ENCODE peak calls at places on chromosomes 16 and 17, in four cellular contexts. One of them, this sample, is unnamed.

GRCh38 chr17:46764709-46765401 is 53.6 kb downstream of the WNT3 start:
- DNase-seq in K562: peak
- DNase-seq in SK-N-SH: peak
- DNase-seq in H1: peak
- DNase-seq in this sample: no peak

GRCh38 chr16:51839697-51840462 is 688.8 kb upstream of the SALL1 start:
- DNase-seq in K562: no peak
- DNase-seq in SK-N-SH: no peak
- DNase-seq in H1: no peak
- DNase-seq in this sample: no peak

GRCh38 chr16:1335996-1336395 is 2.6 kb downstream of the BAIAP3 start:
- DNase-seq in K562: no peak
- DNase-seq in SK-N-SH: peak
- DNase-seq in H1: no peak
- DNase-seq in this sample: peak

GRCh38 chr17:2087597-2088211 is 32.8 kb downstream of the HIC1 start:
- DNase-seq in K562: no peak
- DNase-seq in SK-N-SH: no peak
- DNase-seq in H1: no peak
- DNase-seq in this sample: no peak

GRCh38 chr17:9381068-9381467 is 194.6 kb downstream of the STX8 start:
- DNase-seq in K562: no peak
- DNase-seq in SK-N-SH: no peak
- DNase-seq in H1: no peak
- DNase-seq in this sample: no peak

GRCh38 chr17:73719588-73720071 is 75.4 kb upstream of the SDK2 start:
- DNase-seq in K562: no peak
- DNase-seq in SK-N-SH: peak
- DNase-seq in H1: no peak
- DNase-seq in this sample: no peak

GRCh38 chr17:21240375-21241055 is 12.7 kb downstream of the NATD1 start:
- DNase-seq in K562: no peak
- DNase-seq in SK-N-SH: no peak
- DNase-seq in H1: no peak
- DNase-seq in this sample: peak

GRCh38 chr16:27243725-27244362 is 24.7 kb downstream of the NSMCE1 start:
- DNase-seq in K562: no peak
- DNase-seq in SK-N-SH: no peak
- DNase-seq in H1: no peak
- DNase-seq in this sample: no peak

GRCh38 chr17:46889992-46890564 is 32.9 kb upstream of the GOSR2 start:
- DNase-seq in K562: no peak
- DNase-seq in SK-N-SH: no peak
- DNase-seq in H1: no peak
- DNase-seq in this sample: no peak

GRCh38 chr16:55326261-55326802 is 2.3 kb downstream of the IRX6 start:
- DNase-seq in K562: no peak
- DNase-seq in SK-N-SH: no peak
- DNase-seq in H1: no peak
- DNase-seq in this sample: no peak

GRCh38 chr16:55325458-55326109 is 1.6 kb downstream of the IRX6 start:
- DNase-seq in K562: no peak
- DNase-seq in SK-N-SH: no peak
- DNase-seq in H1: no peak
- DNase-seq in this sample: no peak

GRCh38 chr16:55324491-55325447 is 766 bp downstream of the IRX6 start:
- DNase-seq in K562: no peak
- DNase-seq in SK-N-SH: peak
- DNase-seq in H1: peak
- DNase-seq in this sample: peak

GRCh38 chr16:55322327-55322726 is 1.7 kb upstream of the IRX6 start:
- DNase-seq in K562: no peak
- DNase-seq in SK-N-SH: no peak
- DNase-seq in H1: no peak
- DNase-seq in this sample: no peak

DNA sequence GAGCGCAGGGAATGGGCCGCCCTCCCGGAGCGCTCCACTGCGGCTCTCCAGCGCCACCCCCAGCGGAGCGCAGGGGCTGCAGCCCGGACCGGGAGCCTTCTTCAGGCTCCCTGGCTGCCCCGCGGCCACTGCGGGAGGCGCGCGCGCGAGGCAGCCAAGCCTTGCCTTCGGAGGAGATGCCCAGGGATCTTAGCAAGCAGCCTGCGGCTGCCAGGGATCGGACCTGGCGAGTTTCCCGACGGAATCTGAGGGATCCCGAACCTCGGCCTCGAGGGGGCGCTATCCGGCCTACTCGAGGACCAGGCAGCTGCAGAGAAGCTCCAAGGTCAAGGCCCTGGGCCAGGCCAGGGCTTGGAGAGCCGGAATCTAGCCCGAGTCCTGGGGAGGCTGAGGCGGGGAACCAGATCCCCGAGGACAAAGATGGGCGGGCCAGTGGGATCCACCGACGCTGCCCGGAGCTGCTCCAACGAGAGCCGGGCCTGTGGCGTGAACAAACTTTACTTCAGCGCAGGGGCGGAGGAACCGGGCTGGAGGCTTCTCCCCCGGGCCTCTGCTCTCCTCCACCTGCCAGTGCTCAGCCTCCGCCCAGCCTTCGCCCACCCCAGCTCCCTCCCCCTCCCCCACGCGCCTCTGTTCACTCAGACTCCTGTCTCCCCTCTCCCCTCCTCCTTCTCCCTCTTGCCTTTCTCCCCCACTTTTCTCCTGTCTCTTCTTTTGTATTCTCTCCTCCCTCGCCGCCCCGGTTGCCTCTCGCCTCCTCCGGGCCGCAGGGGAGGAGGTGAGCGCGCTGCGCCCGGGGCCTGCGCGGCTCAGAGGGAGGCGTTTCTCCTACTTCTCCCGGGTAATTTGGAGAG is at the start of gene IRX6:
- DNase-seq in K562: peak
- DNase-seq in SK-N-SH: peak
- DNase-seq in H1: peak
- DNase-seq in this sample: peak
- TF ChIP-seq TEAD4 in K562: no peak
- TF ChIP-seq TEAD4 in SK-N-SH: no peak
- TF ChIP-seq TEAD4 in H1: no peak
- TF ChIP-seq TEAD4 in this sample: no peak

GRCh38 chr17:58432806-58433573 is 15.7 kb upstream of the RNF43 start:
- DNase-seq in K562: no peak
- DNase-seq in SK-N-SH: no peak
- DNase-seq in H1: no peak
- DNase-seq in this sample: no peak
- TF ChIP-seq TEAD4 in K562: no peak
- TF ChIP-seq TEAD4 in SK-N-SH: no peak
- TF ChIP-seq TEAD4 in H1: no peak
- TF ChIP-seq TEAD4 in this sample: no peak

DNA sequence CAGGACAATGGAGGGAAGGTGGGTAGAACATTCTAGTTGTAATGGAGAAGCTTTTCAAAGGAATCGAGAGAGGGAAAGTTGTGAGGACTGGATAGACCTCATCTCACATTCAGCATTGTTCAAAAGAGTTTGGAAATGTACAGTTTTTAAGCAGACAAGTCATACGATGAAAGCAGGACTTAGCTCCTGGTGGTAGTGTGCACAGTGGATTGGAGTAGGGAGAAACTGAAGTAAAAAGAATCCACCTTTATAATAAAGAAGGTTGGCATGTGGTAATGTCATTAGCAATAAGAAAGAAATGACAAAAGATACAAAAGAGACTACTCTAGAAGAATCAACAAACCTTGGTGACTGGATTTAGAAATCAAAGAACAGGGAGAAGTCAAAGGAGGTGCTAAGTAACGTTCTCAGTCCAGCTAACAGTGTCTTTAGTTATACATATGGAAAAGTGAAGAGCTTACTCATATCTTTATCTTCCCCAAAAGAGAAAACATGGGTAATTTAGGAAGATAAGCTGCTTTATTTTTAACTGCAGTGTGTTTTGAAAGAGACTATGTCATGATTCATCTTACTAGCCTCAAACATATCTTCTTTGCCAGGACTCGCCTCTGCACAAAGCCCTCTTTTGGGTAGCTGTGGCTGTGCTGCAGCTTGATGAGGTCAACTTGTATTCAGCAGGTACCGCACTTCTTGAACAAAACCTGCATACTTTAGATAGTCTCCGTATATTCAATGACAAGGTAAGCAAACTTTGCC is 18.7 kb upstream of the EVI2A start:
- DNase-seq in K562: peak
- DNase-seq in SK-N-SH: no peak
- DNase-seq in H1: no peak
- DNase-seq in this sample: no peak
- TF ChIP-seq TEAD4 in K562: peak
- TF ChIP-seq TEAD4 in SK-N-SH: no peak
- TF ChIP-seq TEAD4 in H1: no peak
- TF ChIP-seq TEAD4 in this sample: no peak

DNA sequence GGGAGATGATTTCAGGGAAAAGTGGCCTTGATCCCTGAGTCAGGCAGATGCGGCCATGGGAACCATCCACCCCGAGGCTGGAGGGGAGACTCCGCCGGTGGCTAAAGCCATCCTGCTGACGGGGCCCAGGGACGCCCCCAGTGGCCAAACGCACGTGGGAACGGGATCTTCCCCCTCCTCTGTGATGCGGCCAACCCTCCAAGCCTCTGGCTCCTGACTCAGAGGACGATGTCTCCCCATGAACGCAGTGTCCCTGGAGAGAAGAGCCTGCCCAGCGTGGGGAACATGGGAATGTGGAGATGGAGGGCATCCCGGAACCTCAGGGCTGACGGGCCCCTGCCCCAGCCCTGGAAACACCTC is 25.0 kb downstream of the SLC7A5 start:
- DNase-seq in K562: no peak
- DNase-seq in SK-N-SH: no peak
- DNase-seq in H1: peak
- DNase-seq in this sample: peak
- TF ChIP-seq TEAD4 in K562: no peak
- TF ChIP-seq TEAD4 in SK-N-SH: no peak
- TF ChIP-seq TEAD4 in H1: no peak
- TF ChIP-seq TEAD4 in this sample: no peak

GRCh38 chr17:81248649-81249048 is 9.5 kb downstream of the NDUFAF8 start:
- DNase-seq in K562: no peak
- DNase-seq in SK-N-SH: no peak
- DNase-seq in H1: no peak
- DNase-seq in this sample: no peak

GRCh38 chr17:81251091-81251942 is 12.2 kb downstream of the NDUFAF8 start:
- DNase-seq in K562: no peak
- DNase-seq in SK-N-SH: no peak
- DNase-seq in H1: no peak
- DNase-seq in this sample: no peak

GRCh38 chr17:81249233-81250040 is 10.3 kb downstream of the NDUFAF8 start:
- DNase-seq in K562: no peak
- DNase-seq in SK-N-SH: no peak
- DNase-seq in H1: no peak
- DNase-seq in this sample: no peak

GRCh38 chr17:81251943-81252301 is 12.8 kb downstream of the NDUFAF8 start:
- DNase-seq in K562: no peak
- DNase-seq in SK-N-SH: no peak
- DNase-seq in H1: no peak
- DNase-seq in this sample: no peak

DNA sequence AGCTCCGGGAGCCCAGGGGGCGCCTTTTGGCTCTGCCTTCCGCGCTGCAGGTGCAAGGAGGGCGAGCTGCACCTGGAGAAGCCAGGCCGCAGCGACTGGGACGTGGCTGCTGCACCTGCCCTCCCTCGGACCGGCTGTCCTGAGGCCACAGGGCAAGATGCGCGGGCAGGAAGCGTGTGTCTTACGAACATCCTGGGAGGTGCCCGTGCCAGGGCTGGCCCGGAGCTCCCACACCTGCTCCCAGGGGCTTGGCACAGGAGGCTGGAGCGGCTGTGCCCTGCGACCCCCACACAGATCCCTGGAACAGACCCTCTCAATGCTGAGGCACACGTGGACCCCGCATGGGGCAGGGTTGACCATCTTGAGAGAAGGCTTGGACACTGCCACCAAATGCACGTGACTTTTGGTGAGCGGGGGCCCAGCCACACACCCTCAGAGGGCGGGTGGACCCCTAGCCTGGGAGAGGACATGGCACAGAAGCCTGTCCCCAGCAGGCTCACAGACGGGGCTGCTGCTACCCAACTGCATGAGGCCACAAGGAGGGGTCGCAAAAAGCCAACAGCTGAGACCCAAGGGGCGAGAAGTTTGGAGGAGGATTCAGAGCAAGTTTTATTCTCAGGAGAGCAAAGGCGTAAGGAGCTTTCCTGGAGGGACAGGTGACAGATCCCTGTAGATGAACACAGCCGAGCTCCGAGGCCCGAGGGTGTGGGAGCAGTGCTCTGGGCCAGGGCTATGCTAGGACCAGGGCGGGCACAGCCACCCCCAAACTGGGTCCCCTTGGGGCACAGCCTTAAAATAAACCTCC is 11.4 kb downstream of the NDUFAF8 start:
- DNase-seq in K562: no peak
- DNase-seq in SK-N-SH: no peak
- DNase-seq in H1: no peak
- DNase-seq in this sample: no peak
- TF ChIP-seq TEAD4 in K562: no peak
- TF ChIP-seq TEAD4 in SK-N-SH: no peak
- TF ChIP-seq TEAD4 in H1: no peak
- TF ChIP-seq TEAD4 in this sample: no peak

GRCh38 chr17:28983286-28984240 is 22.3 kb downstream of the SEZ6 start:
- DNase-seq in K562: no peak
- DNase-seq in SK-N-SH: no peak
- DNase-seq in H1: no peak
- DNase-seq in this sample: no peak
- TF ChIP-seq TEAD4 in K562: no peak
- TF ChIP-seq TEAD4 in SK-N-SH: no peak
- TF ChIP-seq TEAD4 in H1: no peak
- TF ChIP-seq TEAD4 in this sample: no peak

DNA sequence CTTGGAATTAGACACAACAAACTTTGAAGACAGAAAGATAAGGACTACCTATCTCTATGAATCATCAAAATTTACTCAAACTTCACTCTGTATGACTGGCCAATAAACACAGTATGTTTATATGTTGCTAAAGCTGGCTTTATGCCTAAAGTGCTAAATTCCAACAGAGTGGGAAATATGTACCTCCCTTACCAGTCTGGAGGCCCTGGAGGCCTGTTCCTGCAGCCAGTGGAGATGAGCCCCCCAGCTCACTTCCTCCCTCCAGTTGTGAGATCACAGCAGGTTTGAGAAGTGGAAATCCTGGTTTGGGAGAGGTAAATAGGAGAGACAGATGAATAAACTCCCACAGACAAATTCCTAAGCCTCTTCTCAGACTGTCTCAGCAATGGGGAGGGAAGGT is 9.0 kb downstream of the ZNF23 start:
- DNase-seq in K562: no peak
- DNase-seq in SK-N-SH: no peak
- DNase-seq in H1: no peak
- DNase-seq in this sample: no peak
- TF ChIP-seq TEAD4 in K562: no peak
- TF ChIP-seq TEAD4 in SK-N-SH: no peak
- TF ChIP-seq TEAD4 in H1: no peak
- TF ChIP-seq TEAD4 in this sample: no peak

GRCh38 chr17:75194879-75195278 is 10.6 kb upstream of the NUP85 start:
- DNase-seq in K562: no peak
- DNase-seq in SK-N-SH: no peak
- DNase-seq in H1: no peak
- DNase-seq in this sample: no peak
- TF ChIP-seq TEAD4 in K562: no peak
- TF ChIP-seq TEAD4 in SK-N-SH: no peak
- TF ChIP-seq TEAD4 in H1: no peak
- TF ChIP-seq TEAD4 in this sample: no peak

GRCh38 chr17:29390856-29391631 is 881 bp downstream of the TAOK1 start:
- DNase-seq in K562: no peak
- DNase-seq in SK-N-SH: peak
- DNase-seq in H1: peak
- DNase-seq in this sample: peak
- TF ChIP-seq TEAD4 in K562: no peak
- TF ChIP-seq TEAD4 in SK-N-SH: no peak
- TF ChIP-seq TEAD4 in H1: no peak
- TF ChIP-seq TEAD4 in this sample: no peak

This sample was measured in WTC11.